ENCODE peak calls at places on chromosomes 12 and 14, in nine cellular contexts. N, K, P, F, X, V, H, Q and M are unnamed samples.

GRCh38 chr14:104657563-104658324 is 31.7 kb upstream of the INF2 start:
- DNase-seq in N (no peak), K (no peak), P (peak; percentile 75), F (no peak), X (no peak), V (no peak), H (peak; percentile 81), Q (no peak), M (no peak)

GRCh38 chr12:48779869-48780268 is 9.0 kb downstream of the ADCY6 start:
- DNase-seq in N (no peak), K (no peak), P (no peak), F (peak; percentile 77), X (no peak), V (no peak), H (no peak), Q (no peak), M (no peak)

GRCh38 chr14:53306926-53307325 is 153.8 kb upstream of the DDHD1 start:
- DNase-seq in N (peak; percentile 80), K (no peak), P (no peak), F (peak; percentile 72), X (no peak), V (no peak), H (no peak), Q (no peak), M (no peak)

GRCh38 chr14:103130017-103130764 is 6.9 kb downstream of the TNFAIP2 start:
- DNase-seq in N (no peak), K (no peak), P (peak; percentile 32), F (no peak), X (no peak), V (no peak), H (no peak), Q (no peak), M (no peak)

GRCh38 chr12:58069268-58069967 is 128.1 kb downstream of the ATP23 start:
- DNase-seq in N (no peak), K (no peak), P (no peak), F (peak; percentile 55), X (peak; percentile 34), V (peak; percentile 12), H (no peak), Q (no peak), M (no peak)

GRCh38 chr14:52048641-52049204 is 20.1 kb downstream of the NID2 start:
- DNase-seq in N (no peak), K (no peak), P (no peak), F (peak; percentile 42), X (no peak), V (no peak), H (no peak), Q (no peak), M (no peak)

GRCh38 chr12:131530041-131530332 is 180.9 kb upstream of the SFSWAP start:
- DNase-seq in N (no peak), K (no peak), P (no peak), F (no peak), X (no peak), V (no peak), H (no peak), Q (no peak), M (no peak)

GRCh38 chr14:44449694-44450093 is 57.4 kb downstream of the FSCB start:
- DNase-seq in N (no peak), K (no peak), P (no peak), F (no peak), X (no peak), V (peak; percentile 24), H (no peak), Q (peak; percentile 39), M (no peak)

GRCh38 chr12:40827923-40828592 is 135.8 kb downstream of the CNTN1 start:
- DNase-seq in N (peak; percentile 37), K (no peak), P (no peak), F (no peak), X (no peak), V (no peak), H (no peak), Q (no peak), M (no peak)

GRCh38 chr14:91606851-91607250 is 96.7 kb upstream of the PPP4R3A start:
- DNase-seq in N (no peak), K (no peak), P (no peak), F (peak; percentile 45), X (no peak), V (no peak), H (peak; percentile 9), Q (no peak), M (no peak)

GRCh38 chr12:10392394-10392930 is 2.6 kb upstream of the KLRK1 start:
- DNase-seq in N (no peak), K (no peak), P (peak; percentile 24), F (peak; percentile 94), X (peak; percentile 72), V (peak; percentile 55), H (peak; percentile 21), Q (peak; percentile 30), M (peak; percentile 74)

GRCh38 chr12:89825591-89826449 is 117.2 kb upstream of the ATP2B1 start:
- DNase-seq in N (no peak), K (no peak), P (no peak), F (peak; percentile 55), X (no peak), V (no peak), H (no peak), Q (no peak), M (no peak)

GRCh38 chr12:125032466-125033152 is 32.6 kb upstream of the AACS start:
- DNase-seq in N (no peak), K (no peak), P (no peak), F (no peak), X (no peak), V (no peak), H (no peak), Q (no peak), M (no peak)

GRCh38 chr14:78902010-78902623 is 731.9 kb downstream of the NRXN3 start:
- DNase-seq in N (peak; percentile 79), K (peak; percentile 73), P (no peak), F (peak; percentile 45), X (no peak), V (peak; percentile 26), H (peak; percentile 3), Q (peak; percentile 15), M (no peak)

GRCh38 chr12:52250048-52250990 is 17.3 kb downstream of the KRT7 start:
- DNase-seq in N (peak; percentile 76), K (peak; percentile 75), P (no peak), F (no peak), X (no peak), V (no peak), H (peak; percentile 10), Q (no peak), M (no peak)

GRCh38 chr14:60353410-60353809 is 104.4 kb downstream of the PPM1A start:
- DNase-seq in N (no peak), K (no peak), P (no peak), F (no peak), X (no peak), V (no peak), H (no peak), Q (no peak), M (no peak)

GRCh38 chr14:55689971-55690871 is 110.2 kb downstream of the KTN1 start:
- DNase-seq in N (peak; percentile 33), K (no peak), P (no peak), F (no peak), X (no peak), V (no peak), H (no peak), Q (no peak), M (no peak)

GRCh38 chr14:36319899-36320209 is 583 bp downstream of the MBIP start:
- DNase-seq in N (no peak), K (no peak), P (no peak), F (peak; percentile 32), X (no peak), V (no peak), H (no peak), Q (no peak), M (no peak)

GRCh38 chr14:71932229-71932951 is at the start of gene RGS6:
- DNase-seq in N (peak; percentile 91), K (peak; percentile 66), P (peak; percentile 78), F (no peak), X (no peak), V (peak; percentile 30), H (peak; percentile 80), Q (peak; percentile 12), M (peak; percentile 29)
- TF ChIP-seq CTCF in N (peak; percentile 44), K (no peak), P (peak; percentile 73), F (no peak), X (no peak), V (no peak), H (peak; percentile 37), Q (no peak), M (no peak)

GRCh38 chr12:42586268-42586667 is 3.3 kb downstream of the PRICKLE1 start:
- DNase-seq in N (no peak), K (no peak), P (no peak), F (no peak), X (no peak), V (no peak), H (no peak), Q (no peak), M (no peak)
- TF ChIP-seq CTCF in N (no peak), K (no peak), P (no peak), F (peak; percentile 30), X (peak; percentile 13), V (no peak), H (no peak), Q (no peak), M (no peak)

GRCh38 chr12:82015623-82016347 is 256.6 kb upstream of the PPFIA2 start:
- DNase-seq in N (no peak), K (no peak), P (no peak), F (no peak), X (no peak), V (no peak), H (no peak), Q (no peak), M (no peak)

GRCh38 chr12:82025462-82025861 is 266.3 kb upstream of the PPFIA2 start:
- DNase-seq in N (no peak), K (no peak), P (no peak), F (no peak), X (no peak), V (no peak), H (no peak), Q (no peak), M (no peak)

DNA sequence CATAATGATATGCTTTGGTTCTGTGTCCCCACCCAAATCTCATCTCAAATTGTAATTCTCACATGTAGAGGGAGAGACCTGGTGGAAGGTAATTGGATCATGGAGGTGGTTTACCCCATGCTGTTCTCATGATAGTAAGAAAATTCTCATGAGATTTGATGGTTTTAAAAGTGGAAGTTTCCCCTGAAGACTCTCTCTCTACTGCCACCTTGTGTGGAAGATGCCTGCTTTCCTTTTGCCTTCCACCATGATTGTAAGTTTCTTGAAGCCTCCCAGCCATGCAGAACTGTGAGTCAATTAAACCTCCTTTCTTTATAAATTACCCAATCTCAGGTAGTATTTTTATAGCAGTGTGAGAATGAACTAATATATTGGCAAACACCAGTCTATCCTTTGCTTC is 260.4 kb upstream of the PPFIA2 start:
- DNase-seq in N (peak; percentile 23), K (no peak), P (no peak), F (peak; percentile 33), X (no peak), V (no peak), H (no peak), Q (no peak), M (no peak)
- TF ChIP-seq CTCF in N (peak; percentile 54), K (no peak), P (no peak), F (peak; percentile 32), X (peak; percentile 24), V (no peak), H (no peak), Q (no peak), M (no peak)

DNA sequence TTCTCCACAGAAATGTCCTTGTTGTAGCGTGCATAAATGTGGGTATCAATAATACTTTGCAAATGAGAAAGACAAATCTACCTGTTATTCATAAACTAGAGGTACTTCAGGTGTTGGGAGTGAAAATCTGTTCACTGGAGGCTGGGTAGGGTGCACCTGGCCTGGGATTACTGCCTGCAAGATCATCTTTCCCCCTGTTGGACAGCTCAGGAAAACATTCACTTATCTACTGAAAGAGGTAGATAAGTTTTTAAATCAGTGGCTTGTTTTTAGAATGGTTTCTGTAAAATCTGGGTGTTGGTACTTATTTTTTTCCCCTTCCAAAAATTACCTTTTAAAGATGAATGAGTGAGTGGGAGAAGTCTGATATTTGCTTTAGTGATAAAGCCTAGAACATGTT is 95.6 kb downstream of the DIP2B start:
- DNase-seq in N (no peak), K (no peak), P (no peak), F (no peak), X (no peak), V (no peak), H (no peak), Q (no peak), M (no peak)
- TF ChIP-seq CTCF in N (no peak), K (no peak), P (no peak), F (no peak), X (no peak), V (no peak), H (no peak), Q (no peak), M (no peak)